ENCODE peak calls at places on chromosomes 4 and X, in six cellular contexts. O, E, G, Z, P and Y are unnamed samples.

GRCh38 chr4:31016322-31017061 is 296.3 kb downstream of the PCDH7 start:
- DNase-seq in O (no peak), E (no peak), G (no peak), Z (no peak), P (no peak), Y (no peak)

GRCh38 chrX:347351-348117 is 28.9 kb upstream of the GTPBP6 start:
- DNase-seq in O (no peak), E (no peak), G (no peak), Z (no peak), P (no peak), Y (no peak)

GRCh38 chr4:184100297-184100885 is 117.3 kb downstream of the ENPP6 start:
- DNase-seq in O (no peak), E (peak), G (peak), Z (no peak), P (no peak), Y (no peak)

GRCh38 chrX:20681691-20682090 is 415.0 kb upstream of the RPS6KA3 start:
- DNase-seq in O (no peak), E (no peak), G (no peak), Z (no peak), P (no peak), Y (peak)

GRCh38 chrX:47232803-47233332 is at the start of gene USP11:
- DNase-seq in O (no peak), E (peak), G (peak), Z (no peak), P (peak), Y (peak)

GRCh38 chr4:39750216-39750615 is 52.3 kb downstream of the UBE2K start:
- DNase-seq in O (no peak), E (no peak), G (no peak), Z (no peak), P (no peak), Y (no peak)

GRCh38 chr4:184288451-184289178 is 70.9 kb upstream of the ENPP6 start:
- DNase-seq in O (no peak), E (peak), G (no peak), Z (no peak), P (no peak), Y (no peak)

GRCh38 chrX:109872021-109872730 is 130.7 kb upstream of the TMEM164 start:
- DNase-seq in O (no peak), E (no peak), G (no peak), Z (no peak), P (no peak), Y (peak)

GRCh38 chr4:95059630-95060029 is 301.9 kb downstream of the BMPR1B start:
- DNase-seq in O (no peak), E (no peak), G (no peak), Z (no peak), P (no peak), Y (no peak)

GRCh38 chr4:156779774-156780173 is 191.8 kb downstream of the PDGFC start:
- DNase-seq in O (no peak), E (no peak), G (no peak), Z (no peak), P (peak), Y (peak)

GRCh38 chr4:622996-623913 is 2.1 kb upstream of the PDE6B start:
- DNase-seq in O (no peak), E (no peak), G (no peak), Z (no peak), P (no peak), Y (no peak)

GRCh38 chr4:187363453-187363852 is 632.1 kb upstream of the ZFP42 start:
- DNase-seq in O (no peak), E (no peak), G (no peak), Z (no peak), P (no peak), Y (no peak)

GRCh38 chr4:153153339-153153851 is 50.8 kb upstream of the TRIM2 start:
- DNase-seq in O (no peak), E (peak), G (peak), Z (no peak), P (peak), Y (peak)

GRCh38 chrX:35025820-35026219 is 83.2 kb downstream of the FAM47B start:
- DNase-seq in O (no peak), E (no peak), G (no peak), Z (no peak), P (no peak), Y (no peak)

GRCh38 chrX:87528487-87528886 is 10.9 kb downstream of the KLHL4 start:
- DNase-seq in O (no peak), E (no peak), G (no peak), Z (no peak), P (no peak), Y (no peak)

GRCh38 chr4:65665951-65666523 is 4.3 kb downstream of the EPHA5 start:
- DNase-seq in O (no peak), E (no peak), G (no peak), Z (no peak), P (no peak), Y (peak)

GRCh38 chr4:139857021-139857420 is 191.4 kb downstream of the MGST2 start:
- DNase-seq in O (no peak), E (no peak), G (no peak), Z (peak), P (no peak), Y (no peak)

GRCh38 chr4:26028793-26029511 is 114.9 kb downstream of the SMIM20 start:
- DNase-seq in O (peak), E (peak), G (peak), Z (no peak), P (no peak), Y (peak)

GRCh38 chr4:73947239-73947985 is 34.4 kb downstream of the PF4 start:
- DNase-seq in O (no peak), E (no peak), G (no peak), Z (no peak), P (no peak), Y (no peak)

GRCh38 chrX:72029473-72030411 is 102.0 kb downstream of the RTL5 start:
- DNase-seq in O (no peak), E (no peak), G (no peak), Z (no peak), P (peak), Y (peak)

GRCh38 chr4:82896755-82897154 is 3.8 kb upstream of the THAP9 start:
- DNase-seq in O (no peak), E (no peak), G (no peak), Z (no peak), P (no peak), Y (no peak)

GRCh38 chr4:15756361-15756861 is 21.7 kb upstream of the CD38 start:
- DNase-seq in O (no peak), E (no peak), G (no peak), Z (peak), P (peak), Y (peak)

GRCh38 chr4:76892601-76893000 is 5.3 kb downstream of the SOWAHB start:
- DNase-seq in O (no peak), E (peak), G (no peak), Z (no peak), P (no peak), Y (peak)

GRCh38 chr4:149870008-149870407 is 54.4 kb upstream of the IQCM start:
- DNase-seq in O (no peak), E (no peak), G (no peak), Z (no peak), P (no peak), Y (no peak)